ENCODE peak calls at places on chromosome 21, in four cellular contexts. O, N, W and Q are unnamed samples.

GRCh38 chr21:35547946-35548774 is 499.1 kb upstream of the RUNX1 start:
- DNase-seq in O (no peak), N (no peak), W (no peak), Q (peak)

GRCh38 chr21:25329227-25329626 is 278.1 kb downstream of the MRPL39 start:
- DNase-seq in O (no peak), N (no peak), W (peak), Q (no peak)

GRCh38 chr21:14740692-14741091 is 194.6 kb upstream of the SAMSN1 start:
- DNase-seq in O (no peak), N (no peak), W (no peak), Q (no peak)

GRCh38 chr21:41418956-41419680 is 6.9 kb upstream of the MX1 start:
- DNase-seq in O (no peak), N (no peak), W (no peak), Q (no peak)

GRCh38 chr21:34874689-34875513 is 174.2 kb downstream of the RUNX1 start:
- DNase-seq in O (no peak), N (no peak), W (no peak), Q (no peak)

GRCh38 chr21:18161841-18162240 is 82.8 kb upstream of the CHODL start:
- DNase-seq in O (no peak), N (no peak), W (no peak), Q (no peak)

GRCh38 chr21:31684918-31685317 is 25.4 kb downstream of the SOD1 start:
- DNase-seq in O (no peak), N (no peak), W (no peak), Q (no peak)

GRCh38 chr21:29613877-29614276 is 315.2 kb downstream of the BACH1 start:
- DNase-seq in O (no peak), N (no peak), W (no peak), Q (no peak)

GRCh38 chr21:33976082-33976979 is 60.7 kb upstream of the ATP5PO start:
- DNase-seq in O (peak), N (peak), W (peak), Q (peak)

GRCh38 chr21:41228958-41229357 is 61.0 kb downstream of the BACE2 start:
- DNase-seq in O (no peak), N (no peak), W (no peak), Q (no peak)

GRCh38 chr21:34802180-34802899 is 133.5 kb downstream of the CLIC6 start:
- DNase-seq in O (no peak), N (no peak), W (no peak), Q (no peak)

GRCh38 chr21:29677326-29677725 is 262.5 kb downstream of the GRIK1 start:
- DNase-seq in O (no peak), N (no peak), W (no peak), Q (no peak)

GRCh38 chr21:25639922-25640670 is 1.0 kb downstream of the JAM2 start:
- DNase-seq in O (no peak), N (no peak), W (no peak), Q (no peak)

GRCh38 chr21:36639769-36640168 is 59.1 kb upstream of the SIM2 start:
- DNase-seq in O (no peak), N (no peak), W (no peak), Q (no peak)

GRCh38 chr21:39633770-39634181 is 21.0 kb downstream of the B3GALT5 start:
- DNase-seq in O (no peak), N (no peak), W (peak), Q (no peak)

GRCh38 chr21:41482321-41482720 is 25.6 kb downstream of the TMPRSS2 start:
- DNase-seq in O (no peak), N (no peak), W (peak), Q (no peak)

GRCh38 chr21:36465481-36465880 is 14.4 kb downstream of the CLDN14 start:
- DNase-seq in O (no peak), N (no peak), W (no peak), Q (no peak)

GRCh38 chr21:29075706-29076447 is 2.4 kb upstream of the CCT8 start:
- DNase-seq in O (no peak), N (no peak), W (peak), Q (no peak)

GRCh38 chr21:19122371-19122770 is 718.8 kb upstream of the TMPRSS15 start:
- DNase-seq in O (no peak), N (no peak), W (no peak), Q (no peak)

GRCh38 chr21:44486302-44486701 is 31.0 kb downstream of the LRRC3 start:
- DNase-seq in O (no peak), N (no peak), W (no peak), Q (no peak)

GRCh38 chr21:20647603-20648002 is 350.6 kb upstream of the NCAM2 start:
- DNase-seq in O (no peak), N (no peak), W (no peak), Q (no peak)

GRCh38 chr21:27156666-27157065 is 189.8 kb upstream of the ADAMTS5 start:
- DNase-seq in O (no peak), N (no peak), W (no peak), Q (no peak)

GRCh38 chr21:27157097-27157496 is 190.2 kb upstream of the ADAMTS5 start:
- DNase-seq in O (no peak), N (no peak), W (no peak), Q (no peak)

GRCh38 chr21:27152996-27153395 is 186.1 kb upstream of the ADAMTS5 start:
- DNase-seq in O (no peak), N (no peak), W (no peak), Q (no peak)

GRCh38 chr21:27154451-27155129 is 187.7 kb upstream of the ADAMTS5 start:
- DNase-seq in O (no peak), N (no peak), W (peak), Q (no peak)

DNA sequence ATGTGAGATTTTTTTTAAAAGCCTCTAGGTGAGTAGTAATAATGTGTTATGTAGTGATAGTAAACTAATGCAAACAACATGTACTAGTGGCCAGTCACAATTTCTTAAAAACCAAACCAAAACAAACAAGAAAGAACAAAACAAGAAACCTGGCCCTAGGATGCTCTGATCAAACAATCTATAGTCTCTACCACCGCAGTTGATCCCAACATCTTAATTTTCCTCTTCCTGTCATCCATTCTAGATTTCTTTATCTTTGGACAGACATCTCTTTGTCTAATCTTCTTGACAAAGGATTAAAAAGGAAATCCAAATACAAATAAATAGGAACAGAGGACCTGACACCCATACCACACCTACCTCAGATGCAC is 188.2 kb upstream of the ADAMTS5 start:
- DNase-seq in O (no peak), N (no peak), W (no peak), Q (no peak)
- TF ChIP-seq MXI1 in O (no peak), N (no peak), W (no peak), Q (no peak)

DNA sequence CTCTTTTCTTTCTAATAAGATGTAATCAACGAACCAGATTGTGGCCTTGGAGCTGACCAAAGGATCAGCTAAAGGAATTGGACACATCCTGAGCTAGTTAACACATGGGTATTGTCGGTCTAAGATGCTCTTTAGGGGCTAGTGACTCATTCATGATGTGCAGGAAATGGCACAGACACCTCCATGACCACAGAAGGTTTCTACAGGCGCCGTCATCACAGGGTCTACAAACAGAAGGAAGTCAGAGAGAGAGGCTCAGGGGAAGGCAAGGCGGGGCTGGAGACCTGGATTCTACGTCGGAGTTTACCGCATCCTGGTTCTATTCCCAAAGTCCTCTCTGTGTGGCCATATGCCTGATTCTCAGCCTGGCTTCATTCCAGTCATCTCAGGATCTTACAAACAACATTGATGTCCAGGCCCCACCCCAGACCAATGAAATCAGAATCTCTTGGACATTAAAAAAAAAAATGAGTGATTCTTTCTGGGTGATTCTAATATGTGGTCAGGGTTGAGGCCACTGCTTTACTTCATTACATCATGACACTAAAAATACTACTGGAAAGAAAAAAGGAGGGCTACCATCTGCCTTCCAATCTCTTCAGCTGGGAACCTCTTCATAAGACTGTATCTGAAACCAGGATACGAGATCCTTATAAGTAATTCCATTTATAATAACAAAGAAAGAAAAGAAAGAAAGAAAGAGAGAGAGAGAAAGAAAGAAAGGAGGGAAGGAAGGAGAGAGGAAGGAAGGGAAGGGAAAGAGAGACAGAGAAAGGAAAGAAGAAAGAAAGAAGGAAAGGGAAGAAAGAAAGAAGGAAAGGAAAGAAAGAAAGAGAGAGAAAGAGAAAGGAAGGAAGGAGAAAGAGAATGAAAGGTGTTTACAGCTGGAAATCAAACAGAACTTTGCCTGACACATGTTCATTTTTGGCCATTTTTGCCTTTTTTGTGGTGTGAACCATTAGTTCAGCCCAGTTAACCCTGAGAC is 11.6 kb upstream of the KCNJ15 start:
- DNase-seq in O (peak), N (no peak), W (peak), Q (no peak)
- TF ChIP-seq MXI1 in O (no peak), N (no peak), W (no peak), Q (no peak)

DNA sequence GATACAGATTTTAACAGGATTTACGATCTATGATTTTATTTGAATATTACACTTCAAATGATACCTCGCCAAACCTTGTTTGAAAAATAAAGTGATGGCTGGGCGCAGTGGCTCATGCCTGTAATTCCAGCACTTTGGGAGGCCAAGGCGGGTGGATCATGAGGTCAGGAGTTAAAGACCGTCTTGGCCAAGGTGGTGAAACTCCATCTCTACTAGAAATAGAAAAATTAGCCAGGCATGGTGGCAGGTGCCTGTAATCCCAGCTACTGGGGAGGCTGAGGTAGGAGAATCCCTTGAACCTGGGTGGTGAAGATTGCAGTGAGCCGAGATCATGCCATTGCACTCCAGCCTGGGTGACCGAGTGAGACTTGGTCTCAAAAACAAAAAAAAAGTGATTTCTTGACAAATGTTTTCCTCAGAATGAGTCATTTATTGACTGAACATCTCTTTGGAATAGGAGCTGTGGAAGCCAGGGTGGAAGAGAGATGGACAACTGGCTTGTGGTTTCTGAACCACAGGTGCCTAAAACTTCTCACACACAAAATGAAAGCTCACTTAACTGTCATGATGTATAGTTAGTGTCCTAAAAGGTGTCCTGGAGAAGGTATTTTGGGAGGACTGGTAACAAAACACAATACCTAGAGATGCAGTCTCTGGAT is 11.9 kb downstream of the PKNOX1 start:
- DNase-seq in O (no peak), N (no peak), W (no peak), Q (no peak)
- TF ChIP-seq MXI1 in O (no peak), N (no peak), W (no peak), Q (no peak)

DNA sequence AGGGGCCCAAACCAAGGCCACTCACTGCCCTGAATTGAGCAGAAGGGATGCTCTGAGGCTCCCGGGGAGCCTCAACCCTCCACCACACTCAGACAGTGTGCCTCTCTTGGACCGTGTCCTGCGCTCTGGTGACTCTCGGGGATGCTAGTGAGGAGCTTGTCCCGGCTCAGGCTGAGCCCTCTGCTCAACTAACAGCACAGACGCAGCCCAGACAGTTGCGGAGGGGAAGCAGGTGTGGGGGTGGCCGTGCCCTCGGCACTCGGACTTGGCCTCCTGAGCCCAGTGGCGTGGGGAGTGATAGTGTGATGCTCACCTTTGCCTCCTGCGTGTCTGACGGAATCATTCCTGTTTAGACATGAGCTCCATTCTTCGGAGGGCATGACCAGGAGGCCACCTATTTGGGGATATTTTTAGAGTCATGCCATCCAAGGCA is 15.4 kb upstream of the SLC19A1 start:
- DNase-seq in O (no peak), N (no peak), W (no peak), Q (no peak)
- TF ChIP-seq MXI1 in O (no peak), N (no peak), W (no peak), Q (no peak)